ENCODE peak calls at places on chromosomes 7 and 10, in seven cellular contexts. H is H54, N is Peyer's patch, V is HCT116, J is K562, B is heart left ventricle, T is tibial nerve. L is an unnamed sample.

GRCh38 chr7:126041472-126041871 is 1111.8 kb upstream of the POT1 start:
- DNase-seq in H (no peak), N (no peak), V (no peak), J (no peak), B (no peak), T (no peak), L (no peak)

GRCh38 chr7:36038063-36038721 is 114.9 kb upstream of the EEPD1 start:
- DNase-seq in H (no peak), N (no peak), V (no peak), J (no peak), B (no peak), T (no peak), L (no peak)

GRCh38 chr7:128347573-128348147 is 4.0 kb upstream of the RBM28 start:
- DNase-seq in H (no peak), N (no peak), V (peak), J (peak), B (peak), T (peak), L (no peak)

GRCh38 chr7:21076579-21076978 is 289.9 kb upstream of the SP8 start:
- DNase-seq in H (no peak), N (no peak), V (no peak), J (no peak), B (no peak), T (no peak), L (no peak)

GRCh38 chr7:151013728-151014497 is 10.4 kb downstream of the ATG9B start:
- DNase-seq in H (no peak), N (peak), V (no peak), J (peak), B (peak), T (peak), L (peak)

GRCh38 chr7:106504620-106505019 is 156.3 kb downstream of the CCDC71L start:
- DNase-seq in H (no peak), N (no peak), V (no peak), J (no peak), B (no peak), T (no peak), L (no peak)

GRCh38 chr7:157400171-157400860 is 63.5 kb downstream of the DNAJB6 start:
- DNase-seq in H (no peak), N (no peak), V (no peak), J (no peak), B (no peak), T (no peak), L (no peak)

GRCh38 chr7:147519062-147519461 is 1071.5 kb upstream of the C7orf33 start:
- DNase-seq in H (no peak), N (no peak), V (no peak), J (no peak), B (no peak), T (no peak), L (no peak)

GRCh38 chr10:44245601-44245938 is 139.3 kb downstream of the CXCL12 start:
- DNase-seq in H (no peak), N (no peak), V (no peak), J (no peak), B (no peak), T (no peak), L (no peak)

GRCh38 chr10:129031233-129032150 is 435.5 kb upstream of the MGMT start:
- DNase-seq in H (peak), N (no peak), V (no peak), J (peak), B (peak), T (peak), L (peak)

GRCh38 chr7:33712020-33712414 is 193.3 kb upstream of the BMPER start:
- DNase-seq in H (no peak), N (no peak), V (no peak), J (no peak), B (no peak), T (no peak), L (no peak)

GRCh38 chr10:86090807-86091206 is 275.8 kb downstream of the GRID1 start:
- DNase-seq in H (no peak), N (no peak), V (no peak), J (no peak), B (no peak), T (no peak), L (no peak)

GRCh38 chr7:33904680-33905388 is 505 bp upstream of the BMPER start:
- DNase-seq in H (peak), N (no peak), V (no peak), J (no peak), B (peak), T (no peak), L (peak)

GRCh38 chr10:129055966-129056365 is 411.1 kb upstream of the MGMT start:
- DNase-seq in H (no peak), N (no peak), V (no peak), J (no peak), B (no peak), T (no peak), L (no peak)

GRCh38 chr7:85693326-85693725 is 506.5 kb upstream of the SEMA3D start:
- DNase-seq in H (no peak), N (no peak), V (no peak), J (no peak), B (no peak), T (no peak), L (no peak)

GRCh38 chr7:158357898-158358821 is 229.5 kb downstream of the PTPRN2 start:
- DNase-seq in H (no peak), N (peak), V (no peak), J (no peak), B (no peak), T (no peak), L (no peak)

GRCh38 chr7:111067682-111068081 is 23.2 kb upstream of the LRRN3 start:
- DNase-seq in H (no peak), N (no peak), V (no peak), J (no peak), B (no peak), T (no peak), L (no peak)

GRCh38 chr7:40162516-40162915 is 27.7 kb downstream of the SUGCT start:
- DNase-seq in H (no peak), N (no peak), V (no peak), J (no peak), B (no peak), T (no peak), L (no peak)

GRCh38 chr10:84156768-84157167 is 16.8 kb upstream of the GPR15LG start:
- DNase-seq in H (no peak), N (no peak), V (no peak), J (no peak), B (peak), T (no peak), L (no peak)
- TF ChIP-seq POLR2A in H (no peak), N (no peak), V (no peak), J (peak), B (no peak), T (no peak), L (peak)

GRCh38 chr10:124725171-124725631 is 19.0 kb downstream of the FAM53B start:
- DNase-seq in H (no peak), N (peak), V (no peak), J (no peak), B (peak), T (no peak), L (no peak)

GRCh38 chr10:124723826-124724225 is 20.4 kb downstream of the FAM53B start:
- DNase-seq in H (no peak), N (no peak), V (no peak), J (no peak), B (no peak), T (no peak), L (no peak)

GRCh38 chr10:124721295-124722052 is 22.7 kb downstream of the FAM53B start:
- DNase-seq in H (no peak), N (peak), V (no peak), J (no peak), B (peak), T (no peak), L (no peak)

GRCh38 chr10:124724279-124725027 is 19.7 kb downstream of the FAM53B start:
- DNase-seq in H (no peak), N (peak), V (no peak), J (no peak), B (peak), T (no peak), L (no peak)

DNA sequence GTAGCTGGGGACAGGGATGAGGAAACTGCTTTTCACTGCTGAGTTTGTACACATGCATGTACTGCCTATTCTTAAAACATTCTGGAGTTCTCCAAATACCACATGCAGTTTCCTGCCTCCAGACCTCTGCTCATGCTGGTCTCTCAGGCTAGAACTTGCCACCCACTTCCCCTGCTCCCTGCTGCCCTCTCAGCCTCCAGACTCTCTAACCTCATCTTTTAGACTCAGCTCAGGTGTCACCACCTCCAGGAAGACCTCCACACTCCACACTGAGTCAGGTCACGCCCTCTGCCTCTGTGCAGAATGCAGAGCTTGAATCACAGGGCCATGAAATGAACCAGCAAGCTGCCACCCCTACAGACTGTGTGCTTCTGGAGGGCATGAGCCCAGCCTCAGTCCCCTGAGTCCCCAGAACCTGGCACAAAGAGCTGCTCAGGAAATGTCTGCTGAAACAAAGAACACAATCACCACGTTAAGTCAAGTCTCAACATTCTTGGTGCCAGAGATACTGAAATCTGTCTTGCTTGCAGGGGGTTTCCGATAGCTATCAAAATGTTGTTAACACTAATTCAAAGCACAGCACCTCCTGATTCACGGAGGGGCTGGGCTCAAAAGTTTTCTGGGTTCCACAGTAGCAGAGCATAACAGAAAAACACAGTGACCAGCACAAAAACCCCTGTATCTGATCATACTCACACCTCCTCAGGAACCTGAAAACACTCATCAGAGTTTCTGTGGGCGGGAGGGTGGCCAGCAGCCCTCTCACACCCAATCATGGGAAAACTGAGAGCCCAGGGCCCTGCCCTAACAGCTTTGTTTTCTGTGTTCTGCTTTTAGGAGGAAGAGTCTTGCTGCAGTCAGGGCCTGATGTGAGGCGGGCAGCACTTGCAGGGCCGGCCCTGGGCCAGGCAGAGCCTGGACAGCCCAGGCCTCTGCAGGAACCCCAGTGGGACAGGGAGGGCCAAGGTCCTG is 21.1 kb downstream of the FAM53B start:
- DNase-seq in H (no peak), N (peak), V (no peak), J (no peak), B (peak), T (no peak), L (no peak)
- TF ChIP-seq POLR2A in H (no peak), N (no peak), V (no peak), J (no peak), B (peak), T (peak), L (peak)

GRCh38 chr7:2086229-2086628 is 146.5 kb downstream of the MAD1L1 start:
- DNase-seq in H (no peak), N (no peak), V (no peak), J (no peak), B (peak), T (no peak), L (no peak)

GRCh38 chr7:2084331-2084730 is 148.4 kb downstream of the MAD1L1 start:
- DNase-seq in H (no peak), N (no peak), V (no peak), J (no peak), B (no peak), T (no peak), L (no peak)

GRCh38 chr7:2083362-2083761 is 149.4 kb downstream of the MAD1L1 start:
- DNase-seq in H (no peak), N (no peak), V (no peak), J (no peak), B (no peak), T (no peak), L (no peak)

GRCh38 chr7:2085804-2086203 is 146.9 kb downstream of the MAD1L1 start:
- DNase-seq in H (no peak), N (no peak), V (no peak), J (no peak), B (no peak), T (no peak), L (no peak)

GRCh38 chr7:2084781-2085505 is 147.8 kb downstream of the MAD1L1 start:
- DNase-seq in H (no peak), N (no peak), V (no peak), J (no peak), B (no peak), T (no peak), L (no peak)
- TF ChIP-seq POLR2A in H (no peak), N (no peak), V (no peak), J (no peak), B (no peak), T (no peak), L (no peak)

GRCh38 chr7:130899638-130900401 is 165.8 kb upstream of the KLF14 start:
- DNase-seq in H (no peak), N (peak), V (no peak), J (no peak), B (no peak), T (no peak), L (no peak)
- TF ChIP-seq POLR2A in H (no peak), N (peak), V (peak), J (no peak), B (no peak), T (no peak), L (no peak)

L was measured in GM12892.